ENCODE peak calls at places on chromosomes 2 and 18, in seven cellular contexts. G is upper lobe of right lung, L is IMR-90, B is fibroblast of lung, H is body of pancreas, I is K562, R is heart left ventricle. A is an unnamed sample.
A peak's percentile ranks its signal among the peaks of the same experiment; 100 is the strongest.

GRCh38 chr2:239636808-239637207 is 236.0 kb upstream of the HDAC4 start:
- DNase-seq in G (no peak), L (no peak), B (peak; percentile 29), H (no peak), I (no peak), R (no peak), A (no peak)

GRCh38 chr2:64644240-64645013 is 9.3 kb downstream of the SERTAD2 start:
- DNase-seq in G (peak; percentile 84), L (peak; percentile 81), B (peak; percentile 82), H (peak; percentile 66), I (peak; percentile 78), R (peak; percentile 89), A (peak; percentile 72)

GRCh38 chr18:51427012-51427411 is 229.5 kb upstream of the MEX3C start:
- DNase-seq in G (no peak), L (no peak), B (peak; percentile 1), H (no peak), I (no peak), R (no peak), A (no peak)

GRCh38 chr2:70851704-70852103 is 16.1 kb upstream of the CD207 start:
- DNase-seq in G (no peak), L (no peak), B (no peak), H (no peak), I (no peak), R (no peak), A (no peak)

GRCh38 chr2:85853499-85854165 is 35.2 kb downstream of the ST3GAL5 start:
- DNase-seq in G (no peak), L (no peak), B (no peak), H (no peak), I (no peak), R (no peak), A (no peak)

GRCh38 chr2:140539506-140539905 is 1591.3 kb downstream of the LRP1B start:
- DNase-seq in G (no peak), L (no peak), B (peak; percentile 7), H (no peak), I (no peak), R (no peak), A (no peak)

GRCh38 chr2:214533511-214533910 is 122.7 kb downstream of the VWC2L start:
- DNase-seq in G (no peak), L (peak; percentile 60), B (peak; percentile 80), H (no peak), I (no peak), R (no peak), A (no peak)

GRCh38 chr2:26457241-26457666 is 20.7 kb downstream of the OTOF start:
- DNase-seq in G (no peak), L (no peak), B (no peak), H (no peak), I (no peak), R (no peak), A (no peak)

GRCh38 chr18:59180150-59180845 is 39.7 kb upstream of the GRP start:
- DNase-seq in G (no peak), L (peak; percentile 62), B (peak; percentile 61), H (no peak), I (no peak), R (no peak), A (peak; percentile 62)

GRCh38 chr2:11234309-11234708 is 79.0 kb downstream of the SLC66A3 start:
- DNase-seq in G (no peak), L (peak; percentile 28), B (no peak), H (no peak), I (no peak), R (no peak), A (no peak)

GRCh38 chr2:109287413-109287812 is 158.4 kb downstream of the SH3RF3 start:
- DNase-seq in G (no peak), L (no peak), B (no peak), H (no peak), I (no peak), R (no peak), A (no peak)

GRCh38 chr2:109285244-109285651 is 156.2 kb downstream of the SH3RF3 start:
- DNase-seq in G (no peak), L (peak; percentile 41), B (peak; percentile 82), H (no peak), I (no peak), R (no peak), A (peak; percentile 68)

GRCh38 chr2:109289011-109289410 is 160.0 kb downstream of the SH3RF3 start:
- DNase-seq in G (no peak), L (no peak), B (no peak), H (no peak), I (no peak), R (no peak), A (no peak)

GRCh38 chr2:109289823-109290222 is 160.8 kb downstream of the SH3RF3 start:
- DNase-seq in G (no peak), L (no peak), B (no peak), H (no peak), I (no peak), R (no peak), A (no peak)

GRCh38 chr2:109287838-109288237 is 158.8 kb downstream of the SH3RF3 start:
- DNase-seq in G (no peak), L (no peak), B (no peak), H (no peak), I (no peak), R (no peak), A (no peak)
- H3K9me3 ChIP-seq in G (no peaks in the 10 kb centered on the region), L (no peaks in the 10 kb centered on the region), B (no peaks in the 10 kb centered on the region), H (no peaks in the 10 kb centered on the region), I (no peaks in the 10 kb centered on the region), R (no peaks in the 10 kb centered on the region), A (no peaks in the 10 kb centered on the region)

DNA sequence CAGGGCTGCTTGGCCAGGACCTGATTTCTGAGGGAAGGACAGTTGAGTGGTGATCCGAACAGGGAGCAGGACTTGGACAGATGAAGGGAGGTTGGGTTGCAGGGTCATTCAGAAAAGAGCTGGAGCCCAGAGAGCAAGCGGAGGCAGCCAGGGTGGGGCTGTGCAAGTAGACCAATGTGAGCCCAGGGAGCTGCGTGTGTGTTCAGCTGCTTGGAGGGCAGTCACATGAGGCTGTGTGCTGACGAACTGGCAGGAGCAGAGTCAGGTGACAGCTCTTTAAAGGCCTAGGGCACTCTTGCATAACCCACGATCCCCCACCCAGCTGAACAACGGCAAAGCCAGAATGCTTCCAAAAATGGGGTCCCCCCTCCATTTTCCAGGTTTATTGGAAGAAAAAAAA is 4.6 kb upstream of the MLPH start:
- DNase-seq in G (peak; percentile 94), L (no peak), B (no peak), H (peak; percentile 92), I (no peak), R (peak; percentile 92), A (no peak)
- H3K27me3 ChIP-seq in G (peaks cover 5% of the 10 kb centered on the region), L (no peaks in the 10 kb centered on the region), B (no peaks in the 10 kb centered on the region), H (no peaks in the 10 kb centered on the region), I (no peaks in the 10 kb centered on the region), R (peaks cover 10% of the 10 kb centered on the region), A (no peaks in the 10 kb centered on the region)

GRCh38 chr2:156399950-156400703 is 36.1 kb upstream of the GPD2 start:
- DNase-seq in G (peak; percentile 91), L (peak; percentile 64), B (peak; percentile 70), H (peak; percentile 91), I (peak; percentile 63), R (peak; percentile 90), A (peak; percentile 87)

GRCh38 chr2:156401863-156402262 is 34.3 kb upstream of the GPD2 start:
- DNase-seq in G (no peak), L (no peak), B (no peak), H (no peak), I (no peak), R (no peak), A (no peak)

GRCh38 chr2:156398176-156398575 is 38.0 kb upstream of the GPD2 start:
- DNase-seq in G (no peak), L (no peak), B (no peak), H (no peak), I (no peak), R (no peak), A (no peak)

GRCh38 chr2:156399224-156399949 is 36.8 kb upstream of the GPD2 start:
- DNase-seq in G (peak; percentile 65), L (peak; percentile 62), B (no peak), H (peak; percentile 36), I (no peak), R (no peak), A (peak; percentile 5)

DNA sequence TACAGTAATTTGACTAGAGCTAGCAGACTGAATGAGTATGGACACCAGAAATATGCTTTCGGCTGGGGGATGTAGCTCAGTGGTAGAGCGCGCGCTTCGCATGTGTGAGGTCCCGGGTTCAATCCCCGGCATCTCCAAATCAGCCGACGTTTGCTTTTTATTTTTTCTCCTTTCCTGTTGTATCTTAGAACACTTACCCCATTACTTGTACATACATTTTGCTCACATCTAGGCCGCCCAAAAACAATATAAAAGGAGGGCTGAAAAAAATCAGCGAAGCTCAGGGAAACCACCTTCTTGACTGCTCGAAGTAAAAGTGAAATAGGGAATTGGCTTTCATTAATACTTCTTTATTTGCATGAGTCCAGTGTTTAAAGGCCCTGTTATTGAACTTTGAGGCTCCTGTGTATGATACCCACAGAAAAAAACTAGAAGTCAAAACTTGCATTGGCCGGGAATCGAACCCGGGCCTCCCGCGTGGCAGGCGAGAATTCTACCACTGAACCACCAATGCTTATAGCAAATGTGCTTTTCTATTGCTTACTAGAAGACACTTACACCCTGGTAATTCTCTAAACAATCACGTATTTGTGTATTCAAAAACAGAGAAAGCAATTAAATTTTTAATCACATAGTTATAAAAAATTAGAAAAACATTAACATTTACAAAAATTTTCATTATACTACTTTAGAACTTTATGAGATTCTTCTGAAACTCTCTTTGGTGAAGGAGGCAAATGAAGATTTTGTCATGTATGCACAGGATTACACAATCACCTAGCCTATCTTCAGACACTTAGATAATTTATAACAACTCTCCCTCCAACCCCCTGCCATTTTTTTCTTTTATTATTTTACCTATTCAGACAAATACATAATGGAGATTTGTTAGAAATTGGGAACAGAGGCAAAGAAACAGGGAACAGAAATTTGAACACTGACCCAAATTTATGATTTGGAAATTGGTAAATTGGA is 35.2 kb upstream of the GPD2 start:
- DNase-seq in G (peak; percentile 78), L (peak; percentile 85), B (peak; percentile 82), H (peak; percentile 83), I (peak; percentile 73), R (peak; percentile 64), A (peak; percentile 47)
- H3K4me3 ChIP-seq in G (peak overlapping the region; percentile 71), L (peak overlapping the region; percentile 55), B (peak overlapping the region; percentile 73), H (peak overlapping the region; percentile 1), I (peak overlapping the region; percentile 63), R (peak overlapping the region; percentile 93), A (peak overlapping the region; percentile 71)

GRCh38 chr18:54530285-54530684 is 60.8 kb upstream of the DYNAP start:
- DNase-seq in G (no peak), L (no peak), B (no peak), H (no peak), I (no peak), R (no peak), A (no peak)

GRCh38 chr18:54532962-54533361 is 58.1 kb upstream of the DYNAP start:
- DNase-seq in G (no peak), L (no peak), B (no peak), H (no peak), I (no peak), R (no peak), A (no peak)

GRCh38 chr18:54531402-54532065 is 59.5 kb upstream of the DYNAP start:
- DNase-seq in G (no peak), L (no peak), B (no peak), H (no peak), I (no peak), R (no peak), A (no peak)

GRCh38 chr18:54529444-54529843 is 61.6 kb upstream of the DYNAP start:
- DNase-seq in G (no peak), L (no peak), B (no peak), H (no peak), I (no peak), R (no peak), A (no peak)

DNA sequence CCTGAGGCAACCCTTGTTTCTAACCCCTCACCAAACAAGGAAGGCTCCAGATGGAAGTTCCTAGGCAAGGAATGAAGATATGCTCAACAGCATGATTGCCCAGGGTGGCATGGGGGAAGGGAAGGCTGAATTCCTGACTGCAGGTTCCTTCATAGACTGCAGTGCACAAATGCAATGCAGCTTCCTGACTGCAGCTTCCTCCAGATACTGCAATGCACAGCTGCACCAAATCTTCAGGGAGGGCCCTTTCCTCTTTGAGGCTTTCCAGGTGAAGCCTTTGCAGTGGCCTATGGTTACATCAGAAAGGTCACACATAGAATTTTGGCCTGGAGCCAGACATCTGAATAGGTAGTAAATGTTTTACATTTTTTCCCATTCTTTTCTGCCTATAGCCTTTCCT is 58.8 kb upstream of the DYNAP start:
- DNase-seq in G (no peak), L (no peak), B (no peak), H (no peak), I (no peak), R (no peak), A (no peak)
- H3K9me3 ChIP-seq in G (no peaks in the 10 kb centered on the region), L (peaks cover 7% of the 10 kb centered on the region), B (no peaks in the 10 kb centered on the region), H (no peaks in the 10 kb centered on the region), I (no peaks in the 10 kb centered on the region), R (no peaks in the 10 kb centered on the region), A (no peaks in the 10 kb centered on the region)

A was measured in MG63.